ENCODE peak calls at places on chromosomes 1 and 21, in seven cellular contexts. Q is adrenal gland, R is IMR-90, W is heart left ventricle, V is upper lobe of left lung, X is suprapubic skin, B is lower leg skin. O is an unnamed sample.

GRCh38 chr21:17925900-17926299 is 106.7 kb upstream of the C21orf91 start:
- DNase-seq in R (peak), W (no peak), B (no peak), V (no peak), X (no peak), Q (peak), O (no peak)

GRCh38 chr1:61120998-61121397 is 38.6 kb downstream of the NFIA start:
- DNase-seq in Q (no peak), R (no peak), B (no peak), W (no peak), V (no peak), X (no peak), O (no peak)

GRCh38 chr1:17195731-17196130 is 9.2 kb upstream of the PADI1 start:
- DNase-seq in V (no peak), R (no peak), Q (no peak), W (no peak), X (no peak), B (no peak), O (no peak)

GRCh38 chr1:9881838-9882249 is 28.2 kb downstream of the CTNNBIP1 start:
- DNase-seq in R (peak), V (no peak), X (no peak), Q (no peak), W (no peak), B (no peak), O (no peak)

GRCh38 chr1:65310078-65310587 is 790 bp downstream of the DNAJC6 start:
- DNase-seq in B (no peak), Q (peak), R (no peak), V (no peak), X (no peak), W (peak), O (no peak)

GRCh38 chr1:180533571-180533987 is 25.2 kb upstream of the OVAAL start:
- DNase-seq in R (peak), V (peak), W (peak), B (peak), Q (peak), X (peak), O (peak)

GRCh38 chr21:46142581-46143473 is 12.6 kb downstream of the FTCD start:
- DNase-seq in V (no peak), W (no peak), Q (no peak), R (no peak), B (no peak), X (peak), O (no peak)

GRCh38 chr1:13813398-13814012 is 113.5 kb downstream of the PRDM2 start:
- DNase-seq in R (no peak), X (no peak), B (no peak), W (no peak), Q (peak), V (no peak), O (peak)

GRCh38 chr1:89821322-89822108 is 683 bp downstream of the LRRC8D start:
- DNase-seq in W (peak), X (no peak), V (peak), B (no peak), R (peak), Q (peak), O (peak)

GRCh38 chr1:73033637-73034036 is 751.3 kb upstream of the NEGR1 start:
- DNase-seq in B (no peak), W (no peak), X (no peak), V (no peak), Q (no peak), R (no peak), O (no peak)

GRCh38 chr21:46089285-46089684 is 8.6 kb upstream of the COL6A2 start:
- DNase-seq in B (no peak), R (no peak), X (no peak), V (no peak), Q (no peak), W (no peak), O (no peak)

GRCh38 chr1:36846366-36846765 is 187.9 kb downstream of the GRIK3 start:
- DNase-seq in Q (no peak), X (no peak), R (no peak), V (no peak), B (no peak), W (no peak), O (no peak)

GRCh38 chr21:34669149-34669879 is 520 bp downstream of the CLIC6 start:
- DNase-seq in Q (no peak), R (no peak), W (no peak), X (peak), V (peak), B (no peak), O (peak)

GRCh38 chr1:244053831-244054230 is 2.7 kb downstream of the ZBTB18 start:
- DNase-seq in V (no peak), B (no peak), R (no peak), W (no peak), X (no peak), Q (no peak), O (no peak)

GRCh38 chr1:14924012-14924452 is 229.5 kb upstream of the TMEM51 start:
- DNase-seq in V (peak), B (no peak), Q (peak), X (peak), W (peak), R (peak), O (peak)

GRCh38 chr1:36876990-36877389 is 157.3 kb downstream of the GRIK3 start:
- DNase-seq in B (no peak), R (no peak), X (no peak), V (peak), Q (no peak), W (no peak), O (no peak)

GRCh38 chr1:12458571-12458970 is 159.4 kb downstream of the DHRS3 start:
- DNase-seq in R (no peak), W (no peak), Q (no peak), V (no peak), B (no peak), X (no peak), O (no peak)

GRCh38 chr21:44059710-44060109 is 47.5 kb upstream of the PWP2 start:
- DNase-seq in W (no peak), B (no peak), X (peak), R (no peak), Q (no peak), V (no peak), O (no peak)

GRCh38 chr1:43238104-43238503 is 31.7 kb upstream of the TMEM125 start:
- DNase-seq in R (peak), X (no peak), W (peak), B (peak), Q (peak), V (peak), O (peak)

GRCh38 chr1:154014154-154014910 is 23.8 kb downstream of the RPS27 start:
- DNase-seq in B (no peak), Q (peak), V (no peak), X (no peak), W (no peak), R (peak), O (no peak)

GRCh38 chr21:17578162-17578561 is 34.5 kb downstream of the BTG3 start:
- DNase-seq in W (no peak), V (no peak), R (no peak), Q (no peak), B (no peak), X (no peak), O (no peak)

GRCh38 chr1:81525085-81525484 is 275.6 kb upstream of the ADGRL2 start:
- DNase-seq in V (no peak), B (no peak), R (no peak), X (no peak), W (no peak), Q (no peak), O (no peak)

GRCh38 chr1:246597340-246597739 is 31.1 kb downstream of the CNST start:
- DNase-seq in W (peak), R (peak), B (peak), X (peak), V (no peak), Q (peak), O (no peak)

GRCh38 chr1:6884652-6885153 is 99.4 kb downstream of the CAMTA1 start:
- DNase-seq in R (no peak), B (no peak), X (no peak), W (no peak), V (no peak), Q (no peak), O (no peak)

GRCh38 chr1:17161137-17161700 is 42.0 kb upstream of the PADI2 start:
- DNase-seq in V (no peak), W (no peak), B (no peak), X (no peak), R (peak), Q (no peak), O (no peak)

GRCh38 chr1:101993703-101994102 is 3.0 kb downstream of the OLFM3 start:
- DNase-seq in W (no peak), Q (no peak), R (no peak), B (no peak), V (no peak), X (no peak), O (no peak)

GRCh38 chr1:154434346-154435075 is 29.4 kb downstream of the IL6R start:
- DNase-seq in R (no peak), V (peak), X (peak), W (peak), B (peak), Q (peak), O (no peak)

GRCh38 chr1:106986603-106987002 is 69.9 kb upstream of the PRMT6 start:
- DNase-seq in X (no peak), W (no peak), Q (no peak), V (no peak), B (no peak), R (no peak), O (no peak)

GRCh38 chr1:39268112-39268581 is 63.7 kb downstream of the MACF1 start:
- DNase-seq in W (peak), Q (peak), X (no peak), V (peak), R (peak), B (peak), O (no peak)

DNA sequence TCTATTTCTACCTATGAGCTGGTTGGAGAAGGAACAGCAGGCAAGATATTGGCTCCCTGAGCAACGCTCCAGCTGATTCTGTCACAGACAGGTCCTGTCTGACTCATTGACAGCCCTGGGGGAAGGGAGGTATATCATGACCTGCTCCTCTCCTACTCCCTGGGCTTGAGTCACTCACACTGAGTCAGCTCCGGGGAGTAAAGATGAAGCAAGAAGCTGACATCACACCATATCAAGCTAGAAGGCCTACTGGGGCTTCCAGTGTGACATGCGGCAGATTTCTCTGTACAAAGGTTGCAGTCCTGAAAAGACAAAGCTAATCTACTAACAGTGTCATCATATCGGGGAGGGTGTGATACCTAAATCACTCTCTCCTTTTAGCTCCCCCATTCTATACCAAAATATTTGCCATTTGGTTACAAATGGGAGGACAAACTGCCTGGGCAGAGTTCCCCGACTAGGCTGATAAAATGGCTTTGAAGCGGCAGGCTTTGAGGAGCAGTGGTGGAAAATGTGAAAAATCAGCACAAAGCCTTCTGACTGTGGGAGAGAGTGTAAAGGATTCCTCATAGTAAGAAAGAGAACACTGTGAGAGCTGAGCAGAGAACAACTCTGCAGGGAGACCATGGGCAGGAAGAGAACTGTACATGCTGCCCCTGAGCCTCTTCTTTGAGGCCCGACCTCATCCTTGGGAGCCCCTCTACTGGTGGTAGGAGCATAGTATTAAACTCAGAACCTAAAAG is 15.5 kb downstream of the PI4KB start:
- DNase-seq in W (peak), X (peak), Q (peak), B (peak), R (peak), V (peak), O (no peak)
- TF ChIP-seq POLR2A in W (no peak), X (no peak), Q (peak), B (no peak), R (peak), V (no peak), O (no peak)

DNA sequence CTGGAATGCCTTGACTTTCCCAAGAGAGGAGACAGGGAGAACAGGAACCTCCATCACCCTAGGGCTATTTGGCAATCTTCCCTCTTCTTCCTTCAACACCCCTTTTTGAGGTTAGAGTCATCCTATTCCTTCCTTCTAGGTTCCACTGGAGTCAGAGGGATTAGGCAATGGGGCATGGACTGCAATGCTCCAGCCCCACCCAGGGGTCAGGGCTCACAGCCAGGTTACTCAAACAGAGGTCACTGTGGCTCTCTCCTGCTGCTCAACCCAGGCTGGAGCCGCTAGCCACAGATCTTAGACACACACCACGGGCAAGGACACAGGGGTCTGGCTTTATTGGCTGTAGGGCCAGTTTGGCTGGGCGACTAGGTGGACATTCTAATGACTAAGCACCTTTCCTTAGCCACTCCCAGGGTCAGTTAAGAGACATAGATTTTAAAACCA is 145.5 kb upstream of the NRIP1 start:
- DNase-seq in V (peak), R (no peak), B (peak), X (peak), Q (peak), W (peak), O (no peak)
- TF ChIP-seq POLR2A in V (no peak), R (no peak), B (no peak), X (no peak), Q (no peak), W (no peak), O (no peak)

GRCh38 chr21:37564341-37564923 is 197.9 kb downstream of the DYRK1A start:
- DNase-seq in W (peak), Q (peak), B (peak), R (peak), V (peak), X (peak), O (peak)
- TF ChIP-seq POLR2A in W (no peak), Q (peak), B (no peak), R (no peak), V (no peak), X (no peak), O (no peak)

GRCh38 chr1:230487773-230488428 is 61.8 kb upstream of the PGBD5 start:
- DNase-seq in W (no peak), Q (no peak), R (no peak), B (no peak), V (no peak), X (no peak), O (no peak)
- TF ChIP-seq POLR2A in W (no peak), Q (no peak), R (no peak), B (no peak), V (no peak), X (no peak), O (no peak)

GRCh38 chr1:45272943-45273342 is 53.8 kb upstream of the HPDL start:
- DNase-seq in W (no peak), X (no peak), V (no peak), R (peak), B (no peak), Q (no peak), O (no peak)

GRCh38 chr1:45275054-45275453 is 51.6 kb upstream of the HPDL start:
- DNase-seq in V (no peak), Q (no peak), W (no peak), X (no peak), R (no peak), B (no peak), O (no peak)
- TF ChIP-seq POLR2A in V (no peak), Q (no peak), W (no peak), X (no peak), R (no peak), B (no peak), O (no peak)

GRCh38 chr1:198918920-198919319 is 280.1 kb downstream of the PTPRC start:
- DNase-seq in B (no peak), W (no peak), Q (no peak), R (peak), X (no peak), V (no peak), O (no peak)
- TF ChIP-seq POLR2A in B (no peak), W (no peak), Q (no peak), R (no peak), X (no peak), V (no peak), O (no peak)

GRCh38 chr1:82801151-82801550 is 1000.4 kb downstream of the ADGRL2 start:
- DNase-seq in W (no peak), Q (no peak), B (no peak), V (no peak), X (no peak), R (no peak), O (no peak)

GRCh38 chr1:82807563-82807962 is 1006.8 kb downstream of the ADGRL2 start:
- DNase-seq in X (no peak), W (no peak), B (no peak), V (no peak), Q (no peak), R (no peak), O (no peak)

DNA sequence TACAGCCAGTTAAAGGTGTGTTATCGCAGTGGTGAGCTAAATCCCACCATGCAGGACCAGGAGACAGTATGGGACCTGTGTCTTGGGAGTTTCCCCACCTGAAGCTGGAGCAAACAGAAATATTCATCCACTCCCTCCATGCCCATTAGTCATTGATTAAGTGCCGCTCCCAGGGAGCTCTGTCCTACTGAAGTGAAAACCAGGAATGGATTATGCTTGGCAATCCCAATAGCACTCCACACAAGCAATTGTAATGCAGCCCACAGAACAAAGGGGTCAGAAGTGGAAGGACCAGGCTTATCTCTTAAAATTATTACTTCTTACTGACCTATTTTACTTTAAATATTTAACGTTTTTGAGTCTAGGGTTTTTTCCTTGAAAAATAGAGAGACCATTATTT is 1005.4 kb downstream of the ADGRL2 start:
- DNase-seq in X (no peak), V (no peak), Q (no peak), W (no peak), R (no peak), B (no peak), O (no peak)
- TF ChIP-seq POLR2A in X (no peak), V (no peak), Q (no peak), W (no peak), R (no peak), B (no peak), O (no peak)

DNA sequence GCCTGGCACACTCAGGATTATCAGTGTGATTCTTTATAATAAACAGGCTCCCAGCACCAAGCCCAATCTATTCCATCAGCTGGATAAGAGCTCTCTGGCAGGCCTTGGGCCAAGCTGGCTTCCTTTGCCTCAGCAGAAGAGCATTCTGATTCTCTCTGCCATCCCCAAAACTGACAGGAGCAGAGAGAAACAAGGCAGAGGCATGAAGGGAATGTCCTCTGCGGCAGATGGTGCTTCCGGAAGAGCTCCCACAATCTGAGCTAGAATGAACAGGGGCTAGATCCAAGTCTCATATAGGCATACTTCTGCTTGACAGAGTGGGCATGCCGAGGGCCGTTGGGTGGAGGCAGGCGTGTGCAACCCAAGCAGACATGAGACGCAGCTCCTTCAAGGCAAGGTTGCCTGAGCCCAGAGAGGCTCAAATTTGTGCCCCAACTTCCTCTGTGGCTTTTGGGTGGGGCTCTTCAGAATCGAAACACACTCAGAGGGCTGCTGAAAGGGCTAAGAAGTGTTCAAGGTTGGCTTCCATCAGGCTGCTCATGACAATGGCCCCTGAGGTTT is 4.0 kb downstream of the CAPN2 start:
- DNase-seq in X (no peak), B (no peak), R (no peak), Q (no peak), W (no peak), V (no peak), O (peak)
- TF ChIP-seq POLR2A in X (no peak), B (no peak), R (no peak), Q (no peak), W (no peak), V (peak), O (no peak)